ENCODE peak calls at places on chromosomes 12 and 14, in four cellular contexts. One of them, this sample, is unnamed.

GRCh38 chr12:76247026-76247688 is 101.1 kb downstream of the BBS10 start:
- DNase-seq in AG10803: peak
- DNase-seq in fibroblast of villous mesenchyme: no peak
- DNase-seq in body of pancreas: no peak
- DNase-seq in this sample: peak

GRCh38 chr14:68543516-68543915 is 249.4 kb downstream of the ZFP36L1 start:
- DNase-seq in AG10803: no peak
- DNase-seq in fibroblast of villous mesenchyme: no peak
- DNase-seq in body of pancreas: no peak
- DNase-seq in this sample: no peak

GRCh38 chr14:61525293-61526011 is 169.9 kb upstream of the HIF1A start:
- DNase-seq in AG10803: peak
- DNase-seq in fibroblast of villous mesenchyme: peak
- DNase-seq in body of pancreas: peak
- DNase-seq in this sample: peak

GRCh38 chr12:79127268-79127895 is 262.8 kb downstream of the SYT1 start:
- DNase-seq in AG10803: peak
- DNase-seq in fibroblast of villous mesenchyme: peak
- DNase-seq in body of pancreas: no peak
- DNase-seq in this sample: peak

GRCh38 chr12:50195832-50196231 is 28.7 kb upstream of the CERS5 start:
- DNase-seq in AG10803: peak
- DNase-seq in fibroblast of villous mesenchyme: peak
- DNase-seq in body of pancreas: no peak
- DNase-seq in this sample: no peak

GRCh38 chr14:64137657-64138290 is 156.4 kb downstream of the ESR2 start:
- DNase-seq in AG10803: peak
- DNase-seq in fibroblast of villous mesenchyme: peak
- DNase-seq in body of pancreas: peak
- DNase-seq in this sample: peak

GRCh38 chr14:99212646-99213045 is 59.4 kb downstream of the BCL11B start:
- DNase-seq in AG10803: no peak
- DNase-seq in fibroblast of villous mesenchyme: no peak
- DNase-seq in body of pancreas: no peak
- DNase-seq in this sample: no peak

GRCh38 chr14:95685978-95686922 is at the start of gene TCL1B:
- DNase-seq in AG10803: no peak
- DNase-seq in fibroblast of villous mesenchyme: no peak
- DNase-seq in body of pancreas: no peak
- DNase-seq in this sample: no peak

GRCh38 chr14:81673930-81674329 is 140.3 kb upstream of the SEL1L start:
- DNase-seq in AG10803: no peak
- DNase-seq in fibroblast of villous mesenchyme: no peak
- DNase-seq in body of pancreas: no peak
- DNase-seq in this sample: no peak

GRCh38 chr14:101761032-101761880 is at the start of gene PPP2R5C:
- DNase-seq in AG10803: peak
- DNase-seq in fibroblast of villous mesenchyme: peak
- DNase-seq in body of pancreas: peak
- DNase-seq in this sample: peak

GRCh38 chr14:31414190-31414833 is 6.0 kb downstream of the HEATR5A start:
- DNase-seq in AG10803: no peak
- DNase-seq in fibroblast of villous mesenchyme: peak
- DNase-seq in body of pancreas: no peak
- DNase-seq in this sample: peak

GRCh38 chr12:88998421-88998820 is 353.9 kb downstream of the DUSP6 start:
- DNase-seq in AG10803: peak
- DNase-seq in fibroblast of villous mesenchyme: no peak
- DNase-seq in body of pancreas: no peak
- DNase-seq in this sample: peak

GRCh38 chr12:14618990-14619389 is 51.3 kb upstream of the PLBD1 start:
- DNase-seq in AG10803: peak
- DNase-seq in fibroblast of villous mesenchyme: peak
- DNase-seq in body of pancreas: no peak
- DNase-seq in this sample: peak

GRCh38 chr14:78618379-78618778 is 448.2 kb downstream of the NRXN3 start:
- DNase-seq in AG10803: no peak
- DNase-seq in fibroblast of villous mesenchyme: no peak
- DNase-seq in body of pancreas: no peak
- DNase-seq in this sample: no peak

GRCh38 chr12:2194571-2194970 is 141.8 kb downstream of the CACNA1C start:
- DNase-seq in AG10803: no peak
- DNase-seq in fibroblast of villous mesenchyme: no peak
- DNase-seq in body of pancreas: no peak
- DNase-seq in this sample: no peak

GRCh38 chr12:97267803-97268202 is 194.8 kb upstream of the RMST start:
- DNase-seq in AG10803: no peak
- DNase-seq in fibroblast of villous mesenchyme: no peak
- DNase-seq in body of pancreas: no peak
- DNase-seq in this sample: no peak

GRCh38 chr14:53850714-53851296 is 105.8 kb downstream of the BMP4 start:
- DNase-seq in AG10803: peak
- DNase-seq in fibroblast of villous mesenchyme: peak
- DNase-seq in body of pancreas: no peak
- DNase-seq in this sample: peak

GRCh38 chr12:15535287-15535895 is 213.1 kb downstream of the PTPRO start:
- DNase-seq in AG10803: no peak
- DNase-seq in fibroblast of villous mesenchyme: peak
- DNase-seq in body of pancreas: no peak
- DNase-seq in this sample: no peak

GRCh38 chr14:79809849-79810612 is 401.3 kb downstream of the DIO2 start:
- DNase-seq in AG10803: no peak
- DNase-seq in fibroblast of villous mesenchyme: peak
- DNase-seq in body of pancreas: no peak
- DNase-seq in this sample: peak

GRCh38 chr14:57378661-57379060 is 11.7 kb upstream of the NAA30 start:
- DNase-seq in AG10803: no peak
- DNase-seq in fibroblast of villous mesenchyme: no peak
- DNase-seq in body of pancreas: no peak
- DNase-seq in this sample: peak

GRCh38 chr12:39617887-39618286 is 1.7 kb downstream of the ABCD2 start:
- DNase-seq in AG10803: no peak
- DNase-seq in fibroblast of villous mesenchyme: no peak
- DNase-seq in body of pancreas: no peak
- DNase-seq in this sample: no peak

GRCh38 chr12:95185096-95185495 is 32.2 kb downstream of the FGD6 start:
- DNase-seq in AG10803: no peak
- DNase-seq in fibroblast of villous mesenchyme: no peak
- DNase-seq in body of pancreas: no peak
- DNase-seq in this sample: no peak

GRCh38 chr12:48349471-48349870 is 1.2 kb downstream of the ZNF641 start:
- DNase-seq in AG10803: peak
- DNase-seq in fibroblast of villous mesenchyme: peak
- DNase-seq in body of pancreas: no peak
- DNase-seq in this sample: peak

GRCh38 chr12:119328111-119328510 is 6.4 kb upstream of the CCDC60 start:
- DNase-seq in AG10803: no peak
- DNase-seq in fibroblast of villous mesenchyme: no peak
- DNase-seq in body of pancreas: peak
- DNase-seq in this sample: no peak

GRCh38 chr14:34425095-34425851 is 36.8 kb downstream of the SPTSSA start:
- DNase-seq in AG10803: no peak
- DNase-seq in fibroblast of villous mesenchyme: no peak
- DNase-seq in body of pancreas: peak
- DNase-seq in this sample: no peak

GRCh38 chr14:51321036-51321435 is 81.0 kb downstream of the TMX1 start:
- DNase-seq in AG10803: no peak
- DNase-seq in fibroblast of villous mesenchyme: no peak
- DNase-seq in body of pancreas: no peak
- DNase-seq in this sample: no peak

GRCh38 chr12:3097186-3097804 is 20.1 kb downstream of the TSPAN9 start:
- DNase-seq in AG10803: no peak
- DNase-seq in fibroblast of villous mesenchyme: peak
- DNase-seq in body of pancreas: peak
- DNase-seq in this sample: peak

GRCh38 chr14:92341791-92342190 is 18.8 kb downstream of the SLC24A4 start:
- DNase-seq in AG10803: no peak
- DNase-seq in fibroblast of villous mesenchyme: no peak
- DNase-seq in body of pancreas: no peak
- DNase-seq in this sample: no peak

GRCh38 chr14:54207075-54207474 is 189.7 kb upstream of the CDKN3 start:
- DNase-seq in AG10803: peak
- DNase-seq in fibroblast of villous mesenchyme: peak
- DNase-seq in body of pancreas: no peak
- DNase-seq in this sample: no peak

GRCh38 chr14:24398943-24399801 is at the start of gene NYNRIN:
- DNase-seq in AG10803: no peak
- DNase-seq in fibroblast of villous mesenchyme: peak
- DNase-seq in body of pancreas: peak
- DNase-seq in this sample: peak

GRCh38 chr14:104700224-104700623 is 10.8 kb downstream of the INF2 start:
- DNase-seq in AG10803: no peak
- DNase-seq in fibroblast of villous mesenchyme: no peak
- DNase-seq in body of pancreas: no peak
- DNase-seq in this sample: no peak

GRCh38 chr12:60977966-60978365 is 1282.2 kb upstream of the USP15 start:
- DNase-seq in AG10803: no peak
- DNase-seq in fibroblast of villous mesenchyme: no peak
- DNase-seq in body of pancreas: no peak
- DNase-seq in this sample: no peak

GRCh38 chr14:92607702-92608429 is 94.3 kb downstream of the RIN3 start:
- DNase-seq in AG10803: peak
- DNase-seq in fibroblast of villous mesenchyme: peak
- DNase-seq in body of pancreas: no peak
- DNase-seq in this sample: peak

GRCh38 chr14:91509878-91510170 is 286 bp downstream of the PPP4R3A start:
- DNase-seq in AG10803: no peak
- DNase-seq in fibroblast of villous mesenchyme: no peak
- DNase-seq in body of pancreas: no peak
- DNase-seq in this sample: no peak

GRCh38 chr12:22539055-22539454 is 5.3 kb downstream of the C2CD5 start:
- DNase-seq in AG10803: no peak
- DNase-seq in fibroblast of villous mesenchyme: no peak
- DNase-seq in body of pancreas: no peak
- DNase-seq in this sample: no peak

GRCh38 chr12:105189293-105189692 is 46.7 kb downstream of the APPL2 start:
- DNase-seq in AG10803: no peak
- DNase-seq in fibroblast of villous mesenchyme: no peak
- DNase-seq in body of pancreas: no peak
- DNase-seq in this sample: no peak

GRCh38 chr12:2101798-2102197 is 49.0 kb downstream of the CACNA1C start:
- DNase-seq in AG10803: peak
- DNase-seq in fibroblast of villous mesenchyme: no peak
- DNase-seq in body of pancreas: no peak
- DNase-seq in this sample: no peak

GRCh38 chr14:96090441-96091148 is 51.4 kb downstream of the C14orf132 start:
- DNase-seq in AG10803: peak
- DNase-seq in fibroblast of villous mesenchyme: peak
- DNase-seq in body of pancreas: peak
- DNase-seq in this sample: peak

GRCh38 chr12:109761631-109761950 is 48.0 kb downstream of the FAM222A start:
- DNase-seq in AG10803: no peak
- DNase-seq in fibroblast of villous mesenchyme: no peak
- DNase-seq in body of pancreas: no peak
- DNase-seq in this sample: no peak

GRCh38 chr12:106224392-106224706 is 23.5 kb downstream of the CKAP4 start:
- DNase-seq in AG10803: no peak
- DNase-seq in fibroblast of villous mesenchyme: no peak
- DNase-seq in body of pancreas: no peak
- DNase-seq in this sample: no peak
- TF ChIP-seq CTCF in AG10803: no peak
- TF ChIP-seq CTCF in fibroblast of villous mesenchyme: no peak
- TF ChIP-seq CTCF in body of pancreas: no peak
- TF ChIP-seq CTCF in this sample: no peak

DNA sequence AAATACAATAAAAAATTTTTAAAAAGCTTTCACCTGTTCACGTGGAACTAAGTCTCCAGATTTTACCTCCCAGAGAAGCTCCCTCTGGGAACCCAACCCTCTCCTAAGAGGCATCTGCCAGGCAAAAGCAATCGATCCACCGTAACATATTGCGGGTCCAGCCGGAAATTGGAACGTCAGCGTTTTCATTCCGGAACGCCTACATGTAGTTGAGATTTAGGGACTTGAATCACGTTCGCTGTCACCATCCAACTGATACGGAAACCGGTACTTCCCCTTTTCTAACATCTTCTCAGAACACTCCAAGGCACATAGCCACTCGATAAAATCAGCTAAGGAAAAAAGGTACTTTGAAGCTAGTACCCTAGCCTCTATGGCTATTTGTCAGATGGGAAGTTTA is 70.3 kb downstream of the COX16 start:
- DNase-seq in AG10803: no peak
- DNase-seq in fibroblast of villous mesenchyme: no peak
- DNase-seq in body of pancreas: no peak
- DNase-seq in this sample: no peak
- TF ChIP-seq CTCF in AG10803: no peak
- TF ChIP-seq CTCF in fibroblast of villous mesenchyme: no peak
- TF ChIP-seq CTCF in body of pancreas: no peak
- TF ChIP-seq CTCF in this sample: no peak

DNA sequence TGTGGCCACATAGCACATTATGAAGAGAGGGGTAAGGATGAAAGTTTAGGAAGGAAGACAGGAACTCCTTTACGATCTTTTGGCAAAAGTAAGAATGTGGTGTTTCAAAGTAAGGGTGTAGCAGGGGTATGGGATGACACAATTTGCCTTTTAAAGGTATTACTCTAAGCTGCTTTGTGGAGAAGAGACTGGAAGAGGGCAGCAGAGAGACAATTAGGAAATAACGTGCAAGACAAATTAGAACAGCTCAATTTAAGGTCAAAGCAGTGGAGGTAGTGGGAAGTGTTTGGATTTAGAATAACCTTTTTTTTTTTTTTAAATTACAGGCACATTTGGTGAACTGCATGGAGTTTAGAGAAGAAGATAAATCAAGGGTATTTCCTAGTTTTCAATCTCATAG is 342.6 kb downstream of the NOVA1 start:
- DNase-seq in AG10803: peak
- DNase-seq in fibroblast of villous mesenchyme: peak
- DNase-seq in body of pancreas: no peak
- DNase-seq in this sample: peak
- TF ChIP-seq CTCF in AG10803: peak
- TF ChIP-seq CTCF in fibroblast of villous mesenchyme: peak
- TF ChIP-seq CTCF in body of pancreas: no peak
- TF ChIP-seq CTCF in this sample: peak

DNA sequence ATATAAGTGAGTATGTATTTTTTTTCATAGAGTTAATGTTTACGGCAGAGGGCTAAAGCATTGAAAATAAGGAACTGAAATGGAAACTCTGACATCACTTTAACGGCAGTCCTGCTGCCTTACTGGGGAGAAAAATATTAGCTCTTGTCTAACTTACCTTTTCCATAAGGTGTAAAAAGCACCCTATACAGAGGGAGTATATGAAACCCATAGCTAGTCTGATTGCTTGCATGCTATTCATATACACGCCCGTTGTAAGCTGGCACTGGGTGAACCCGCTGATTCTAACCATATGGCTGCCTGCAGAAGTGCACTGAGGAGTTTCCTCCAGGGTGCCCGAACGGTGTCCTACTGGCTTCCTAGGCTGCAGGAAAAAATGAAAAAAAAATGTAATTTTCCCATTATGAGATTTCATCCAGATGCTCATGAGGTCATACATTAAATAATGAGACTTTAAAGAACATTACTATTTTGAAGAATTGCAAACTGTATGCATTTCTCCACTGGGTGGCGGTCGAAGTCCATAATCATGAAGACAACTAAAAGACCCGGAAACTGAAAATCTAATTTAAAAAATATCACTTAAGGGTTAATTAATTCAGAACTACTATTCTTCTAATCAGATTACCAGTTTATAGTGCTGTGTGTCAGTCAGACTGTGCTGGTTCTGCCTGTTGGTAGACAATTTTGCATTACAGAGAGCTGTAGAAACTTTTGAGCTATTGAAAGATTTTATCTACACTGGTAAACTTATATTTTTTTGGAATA is 144.7 kb downstream of the ALX1 start:
- DNase-seq in AG10803: peak
- DNase-seq in fibroblast of villous mesenchyme: peak
- DNase-seq in body of pancreas: peak
- DNase-seq in this sample: peak
- TF ChIP-seq CTCF in AG10803: peak
- TF ChIP-seq CTCF in fibroblast of villous mesenchyme: peak
- TF ChIP-seq CTCF in body of pancreas: peak
- TF ChIP-seq CTCF in this sample: peak